ENCODE peak calls at places on chromosomes 6 and 20, in six cellular contexts. One of them, this sample, is unnamed.

GRCh38 chr6:127918506-127919427 is 17.9 kb upstream of the THEMIS start:
- ATAC-seq in A549: no peak
- ATAC-seq in GM12878: peak; percentile 50
- ATAC-seq in upper lobe of left lung: no peak
- ATAC-seq in HepG2: no peak
- ATAC-seq in K562: no peak
- ATAC-seq in this sample: no peak

GRCh38 chr6:46575530-46575929 is 77.1 kb downstream of the CYP39A1 start:
- ATAC-seq in A549: no peak
- ATAC-seq in GM12878: no peak
- ATAC-seq in upper lobe of left lung: no peak
- ATAC-seq in HepG2: no peak
- ATAC-seq in K562: no peak
- ATAC-seq in this sample: no peak

GRCh38 chr20:39109933-39110818 is 148.0 kb downstream of the DHX35 start:
- ATAC-seq in A549: no peak
- ATAC-seq in GM12878: no peak
- ATAC-seq in upper lobe of left lung: no peak
- ATAC-seq in HepG2: no peak
- ATAC-seq in K562: no peak
- ATAC-seq in this sample: no peak

GRCh38 chr6:149752600-149752999 is 3.1 kb downstream of the PCMT1 start:
- ATAC-seq in A549: no peak
- ATAC-seq in GM12878: no peak
- ATAC-seq in upper lobe of left lung: no peak
- ATAC-seq in HepG2: no peak
- ATAC-seq in K562: no peak
- ATAC-seq in this sample: no peak

GRCh38 chr6:159512571-159512970 is 180.5 kb downstream of the SOD2 start:
- ATAC-seq in A549: no peak
- ATAC-seq in GM12878: no peak
- ATAC-seq in upper lobe of left lung: peak; percentile 40
- ATAC-seq in HepG2: no peak
- ATAC-seq in K562: no peak
- ATAC-seq in this sample: no peak

GRCh38 chr6:167644404-167645132 is 182.1 kb upstream of the AFDN start:
- ATAC-seq in A549: no peak
- ATAC-seq in GM12878: no peak
- ATAC-seq in upper lobe of left lung: peak; percentile 45
- ATAC-seq in HepG2: peak; percentile 41
- ATAC-seq in K562: no peak
- ATAC-seq in this sample: no peak

GRCh38 chr6:40528051-40528450 is 59.1 kb downstream of the LRFN2 start:
- ATAC-seq in A549: no peak
- ATAC-seq in GM12878: no peak
- ATAC-seq in upper lobe of left lung: no peak
- ATAC-seq in HepG2: peak; percentile 88
- ATAC-seq in K562: no peak
- ATAC-seq in this sample: no peak

GRCh38 chr6:149061933-149062332 is 255.6 kb upstream of the TAB2 start:
- ATAC-seq in A549: no peak
- ATAC-seq in GM12878: no peak
- ATAC-seq in upper lobe of left lung: no peak
- ATAC-seq in HepG2: no peak
- ATAC-seq in K562: no peak
- ATAC-seq in this sample: no peak

GRCh38 chr6:50124572-50124971 is 74.8 kb upstream of the DEFB112 start:
- ATAC-seq in A549: no peak
- ATAC-seq in GM12878: no peak
- ATAC-seq in upper lobe of left lung: no peak
- ATAC-seq in HepG2: no peak
- ATAC-seq in K562: no peak
- ATAC-seq in this sample: no peak

GRCh38 chr20:47334022-47334551 is 22.4 kb downstream of the ZMYND8 start:
- ATAC-seq in A549: peak; percentile 90
- ATAC-seq in GM12878: no peak
- ATAC-seq in upper lobe of left lung: peak; percentile 86
- ATAC-seq in HepG2: peak; percentile 90
- ATAC-seq in K562: no peak
- ATAC-seq in this sample: peak; percentile 86
- H3K27ac ChIP-seq in A549: peak overlapping the region; percentile 97
- H3K27ac ChIP-seq in GM12878: no peak overlapping the region
- H3K27ac ChIP-seq in upper lobe of left lung: peak overlapping the region; percentile 84
- H3K27ac ChIP-seq in HepG2: peak overlapping the region; percentile 57
- H3K27ac ChIP-seq in K562: peak overlapping the region; percentile 47
- H3K27ac ChIP-seq in this sample: peak overlapping the region; percentile 93

DNA sequence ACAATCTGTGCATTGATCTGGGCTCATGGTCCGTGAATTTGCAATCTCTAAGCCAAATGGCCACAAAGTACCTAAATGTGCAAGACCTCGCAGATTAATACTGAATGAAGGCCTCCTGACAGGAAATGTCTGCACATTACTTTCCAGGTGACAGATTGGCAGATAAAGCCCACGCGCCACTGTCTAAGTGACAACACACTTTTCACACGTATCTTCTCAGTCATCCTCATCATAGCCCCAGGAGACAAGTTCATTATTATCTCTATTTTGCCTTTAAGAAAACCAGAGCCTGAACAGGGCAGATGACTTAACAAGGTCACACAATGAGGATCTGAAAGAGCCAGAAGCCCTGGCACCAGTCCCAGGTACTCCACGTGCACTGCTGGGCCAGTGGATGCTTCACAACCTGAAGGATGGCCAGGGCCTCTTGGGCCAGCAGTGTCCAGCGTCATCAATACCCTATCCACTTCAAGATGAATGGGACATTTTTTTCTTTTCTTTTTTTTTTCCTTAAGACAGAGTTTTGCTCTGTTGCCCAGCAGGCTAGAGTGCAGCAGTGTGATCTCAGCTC is 266.3 kb downstream of the PTPRT start:
- ATAC-seq in A549: no peak
- ATAC-seq in GM12878: no peak
- ATAC-seq in upper lobe of left lung: no peak
- ATAC-seq in HepG2: no peak
- ATAC-seq in K562: no peak
- ATAC-seq in this sample: no peak
- TF ChIP-seq EP300 in A549: no peak
- TF ChIP-seq EP300 in GM12878: no peak
- TF ChIP-seq EP300 in upper lobe of left lung: no peak
- TF ChIP-seq EP300 in HepG2: no peak
- TF ChIP-seq EP300 in K562: no peak
- TF ChIP-seq EP300 in this sample: no peak

DNA sequence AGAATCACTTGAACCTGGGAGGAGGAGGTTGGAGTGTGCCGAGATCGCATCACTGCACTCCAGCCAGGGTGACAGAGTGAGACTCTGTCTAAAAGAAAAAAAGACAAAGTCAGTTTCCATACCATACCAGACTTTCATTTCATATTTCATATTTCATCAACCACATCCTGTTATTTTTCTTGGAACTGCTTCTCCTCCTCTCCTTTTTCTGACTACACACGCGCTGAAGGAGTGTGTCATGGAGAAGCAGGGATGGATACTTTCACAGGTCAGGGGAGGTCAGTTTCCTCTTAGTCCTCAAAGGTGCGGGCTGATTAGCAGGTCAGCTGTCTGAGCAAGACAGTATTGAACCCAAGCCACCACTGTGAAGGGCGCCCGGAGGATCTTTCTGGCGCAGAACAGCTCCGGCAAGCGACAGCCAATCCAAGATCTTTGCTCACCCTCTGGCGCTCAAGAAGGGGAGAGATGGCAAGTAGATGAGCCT is 19.0 kb upstream of the SYNJ2 start:
- ATAC-seq in A549: no peak
- ATAC-seq in GM12878: no peak
- ATAC-seq in upper lobe of left lung: no peak
- ATAC-seq in HepG2: no peak
- ATAC-seq in K562: peak; percentile 72
- ATAC-seq in this sample: no peak
- H3K27ac ChIP-seq in A549: no peak overlapping the region
- H3K27ac ChIP-seq in GM12878: no peak overlapping the region
- H3K27ac ChIP-seq in upper lobe of left lung: no peak overlapping the region
- H3K27ac ChIP-seq in HepG2: no peak overlapping the region
- H3K27ac ChIP-seq in K562: no peak overlapping the region
- H3K27ac ChIP-seq in this sample: no peak overlapping the region

GRCh38 chr20:62724692-62725595 is 16.3 kb downstream of the NTSR1 start:
- ATAC-seq in A549: no peak
- ATAC-seq in GM12878: no peak
- ATAC-seq in upper lobe of left lung: no peak
- ATAC-seq in HepG2: no peak
- ATAC-seq in K562: no peak
- ATAC-seq in this sample: no peak
- TF ChIP-seq EP300 in A549: no peak
- TF ChIP-seq EP300 in GM12878: no peak
- TF ChIP-seq EP300 in upper lobe of left lung: no peak
- TF ChIP-seq EP300 in HepG2: no peak
- TF ChIP-seq EP300 in K562: no peak
- TF ChIP-seq EP300 in this sample: no peak

This sample was measured in gastroesophageal sphincter.